ENCODE peak calls at places on chromosomes 13 and 19, in nine cellular contexts. One of them, this sample, is unnamed. For H3K4me1, the result is how much of the 10 kb centered on the place peaks cover.

GRCh38 chr13:53127378-53127777 is 98.8 kb downstream of the OLFM4 start:
- DNase-seq in spleen: no peak
- DNase-seq in neuronal stem cell: no peak
- DNase-seq in GM23338: no peak
- DNase-seq in HCT116: no peak
- DNase-seq in tibial nerve: no peak
- DNase-seq in cardiac muscle cell: no peak
- DNase-seq in A673: no peak
- DNase-seq in heart right ventricle: no peak
- DNase-seq in this sample: no peak

GRCh38 chr13:107462501-107462900 is 752.8 kb downstream of the LIG4 start:
- DNase-seq in spleen: no peak
- DNase-seq in neuronal stem cell: no peak
- DNase-seq in GM23338: no peak
- DNase-seq in HCT116: no peak
- DNase-seq in tibial nerve: no peak
- DNase-seq in cardiac muscle cell: no peak
- DNase-seq in A673: no peak
- DNase-seq in heart right ventricle: no peak
- DNase-seq in this sample: no peak

GRCh38 chr13:94825507-94825906 is 113.2 kb upstream of the SOX21 start:
- DNase-seq in spleen: no peak
- DNase-seq in neuronal stem cell: peak
- DNase-seq in GM23338: peak
- DNase-seq in HCT116: no peak
- DNase-seq in tibial nerve: peak
- DNase-seq in cardiac muscle cell: peak
- DNase-seq in A673: peak
- DNase-seq in heart right ventricle: peak
- DNase-seq in this sample: peak

GRCh38 chr13:96771501-96772367 is 222.5 kb downstream of the OXGR1 start:
- DNase-seq in spleen: no peak
- DNase-seq in neuronal stem cell: no peak
- DNase-seq in GM23338: no peak
- DNase-seq in HCT116: no peak
- DNase-seq in tibial nerve: no peak
- DNase-seq in cardiac muscle cell: no peak
- DNase-seq in A673: no peak
- DNase-seq in heart right ventricle: no peak
- DNase-seq in this sample: no peak

GRCh38 chr13:26541041-26541440 is 16.4 kb upstream of the WASF3 start:
- DNase-seq in spleen: no peak
- DNase-seq in neuronal stem cell: no peak
- DNase-seq in GM23338: no peak
- DNase-seq in HCT116: no peak
- DNase-seq in tibial nerve: no peak
- DNase-seq in cardiac muscle cell: no peak
- DNase-seq in A673: no peak
- DNase-seq in heart right ventricle: no peak
- DNase-seq in this sample: no peak

GRCh38 chr13:94713556-94714182 is 1.3 kb upstream of the SOX21 start:
- DNase-seq in spleen: no peak
- DNase-seq in neuronal stem cell: no peak
- DNase-seq in GM23338: peak
- DNase-seq in HCT116: no peak
- DNase-seq in tibial nerve: no peak
- DNase-seq in cardiac muscle cell: no peak
- DNase-seq in A673: no peak
- DNase-seq in heart right ventricle: no peak
- DNase-seq in this sample: no peak

GRCh38 chr13:77475345-77476084 is 60.0 kb upstream of the SCEL start:
- DNase-seq in spleen: no peak
- DNase-seq in neuronal stem cell: no peak
- DNase-seq in GM23338: no peak
- DNase-seq in HCT116: no peak
- DNase-seq in tibial nerve: no peak
- DNase-seq in cardiac muscle cell: no peak
- DNase-seq in A673: no peak
- DNase-seq in heart right ventricle: no peak
- DNase-seq in this sample: peak

GRCh38 chr13:59880468-59880867 is 283.3 kb downstream of the DIAPH3 start:
- DNase-seq in spleen: no peak
- DNase-seq in neuronal stem cell: no peak
- DNase-seq in GM23338: no peak
- DNase-seq in HCT116: no peak
- DNase-seq in tibial nerve: no peak
- DNase-seq in cardiac muscle cell: peak
- DNase-seq in A673: no peak
- DNase-seq in heart right ventricle: no peak
- DNase-seq in this sample: no peak

GRCh38 chr13:100946588-100946987 is 272.0 kb upstream of the TMTC4 start:
- DNase-seq in spleen: no peak
- DNase-seq in neuronal stem cell: no peak
- DNase-seq in GM23338: no peak
- DNase-seq in HCT116: no peak
- DNase-seq in tibial nerve: no peak
- DNase-seq in cardiac muscle cell: no peak
- DNase-seq in A673: no peak
- DNase-seq in heart right ventricle: no peak
- DNase-seq in this sample: no peak

GRCh38 chr13:19072543-19072942 is 109.1 kb downstream of the TUBA3C start:
- DNase-seq in spleen: no peak
- DNase-seq in neuronal stem cell: no peak
- DNase-seq in GM23338: no peak
- DNase-seq in HCT116: no peak
- DNase-seq in tibial nerve: no peak
- DNase-seq in cardiac muscle cell: no peak
- DNase-seq in A673: no peak
- DNase-seq in heart right ventricle: no peak
- DNase-seq in this sample: no peak

GRCh38 chr13:60328073-60328472 is 68.9 kb upstream of the TDRD3 start:
- DNase-seq in spleen: no peak
- DNase-seq in neuronal stem cell: no peak
- DNase-seq in GM23338: no peak
- DNase-seq in HCT116: no peak
- DNase-seq in tibial nerve: no peak
- DNase-seq in cardiac muscle cell: no peak
- DNase-seq in A673: peak
- DNase-seq in heart right ventricle: no peak
- DNase-seq in this sample: no peak

GRCh38 chr13:109105899-109106298 is 476.5 kb downstream of the MYO16 start:
- DNase-seq in spleen: no peak
- DNase-seq in neuronal stem cell: no peak
- DNase-seq in GM23338: no peak
- DNase-seq in HCT116: no peak
- DNase-seq in tibial nerve: no peak
- DNase-seq in cardiac muscle cell: no peak
- DNase-seq in A673: no peak
- DNase-seq in heart right ventricle: no peak
- DNase-seq in this sample: no peak

DNA sequence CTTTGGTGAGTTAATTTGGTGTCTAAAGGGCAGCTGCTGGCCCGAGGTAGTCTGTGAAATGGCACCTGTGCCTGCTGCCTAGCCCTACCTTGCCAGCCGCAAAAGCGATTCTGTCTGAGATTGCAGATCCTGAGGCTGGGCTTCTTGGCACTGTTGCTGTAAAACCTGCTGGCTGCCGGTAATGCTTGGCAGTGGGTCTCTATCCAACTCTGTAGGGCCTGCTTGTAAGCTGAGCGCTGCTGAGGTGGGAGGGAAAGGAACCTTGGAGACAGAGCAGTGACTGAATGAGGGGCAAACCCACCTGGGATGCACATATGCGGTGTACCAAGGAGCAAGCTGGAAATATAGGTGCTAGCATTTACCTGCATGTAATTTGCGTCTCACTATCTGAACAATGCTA is 11.7 kb downstream of the LCP1 start:
- DNase-seq in spleen: no peak
- DNase-seq in neuronal stem cell: no peak
- DNase-seq in GM23338: peak
- DNase-seq in HCT116: no peak
- DNase-seq in tibial nerve: no peak
- DNase-seq in cardiac muscle cell: no peak
- DNase-seq in A673: no peak
- DNase-seq in heart right ventricle: no peak
- DNase-seq in this sample: no peak
- H3K4me1 ChIP-seq in spleen: half or more
- H3K4me1 ChIP-seq in neuronal stem cell: under half
- H3K4me1 ChIP-seq in GM23338: under half
- H3K4me1 ChIP-seq in HCT116: under half
- H3K4me1 ChIP-seq in tibial nerve: under half
- H3K4me1 ChIP-seq in cardiac muscle cell: under half
- H3K4me1 ChIP-seq in A673: under half
- H3K4me1 ChIP-seq in heart right ventricle: half or more
- H3K4me1 ChIP-seq in this sample: under half

GRCh38 chr19:39540333-39540673 is 342 bp upstream of the EID2 start:
- DNase-seq in spleen: no peak
- DNase-seq in neuronal stem cell: no peak
- DNase-seq in GM23338: no peak
- DNase-seq in HCT116: no peak
- DNase-seq in tibial nerve: no peak
- DNase-seq in cardiac muscle cell: no peak
- DNase-seq in A673: no peak
- DNase-seq in heart right ventricle: no peak
- DNase-seq in this sample: no peak
- H3K27ac ChIP-seq in spleen: peak
- H3K27ac ChIP-seq in neuronal stem cell: no peak
- H3K27ac ChIP-seq in GM23338: no peak
- H3K27ac ChIP-seq in HCT116: no peak
- H3K27ac ChIP-seq in tibial nerve: peak
- H3K27ac ChIP-seq in cardiac muscle cell: no peak
- H3K27ac ChIP-seq in A673: peak
- H3K27ac ChIP-seq in heart right ventricle: peak
- H3K27ac ChIP-seq in this sample: no peak

DNA sequence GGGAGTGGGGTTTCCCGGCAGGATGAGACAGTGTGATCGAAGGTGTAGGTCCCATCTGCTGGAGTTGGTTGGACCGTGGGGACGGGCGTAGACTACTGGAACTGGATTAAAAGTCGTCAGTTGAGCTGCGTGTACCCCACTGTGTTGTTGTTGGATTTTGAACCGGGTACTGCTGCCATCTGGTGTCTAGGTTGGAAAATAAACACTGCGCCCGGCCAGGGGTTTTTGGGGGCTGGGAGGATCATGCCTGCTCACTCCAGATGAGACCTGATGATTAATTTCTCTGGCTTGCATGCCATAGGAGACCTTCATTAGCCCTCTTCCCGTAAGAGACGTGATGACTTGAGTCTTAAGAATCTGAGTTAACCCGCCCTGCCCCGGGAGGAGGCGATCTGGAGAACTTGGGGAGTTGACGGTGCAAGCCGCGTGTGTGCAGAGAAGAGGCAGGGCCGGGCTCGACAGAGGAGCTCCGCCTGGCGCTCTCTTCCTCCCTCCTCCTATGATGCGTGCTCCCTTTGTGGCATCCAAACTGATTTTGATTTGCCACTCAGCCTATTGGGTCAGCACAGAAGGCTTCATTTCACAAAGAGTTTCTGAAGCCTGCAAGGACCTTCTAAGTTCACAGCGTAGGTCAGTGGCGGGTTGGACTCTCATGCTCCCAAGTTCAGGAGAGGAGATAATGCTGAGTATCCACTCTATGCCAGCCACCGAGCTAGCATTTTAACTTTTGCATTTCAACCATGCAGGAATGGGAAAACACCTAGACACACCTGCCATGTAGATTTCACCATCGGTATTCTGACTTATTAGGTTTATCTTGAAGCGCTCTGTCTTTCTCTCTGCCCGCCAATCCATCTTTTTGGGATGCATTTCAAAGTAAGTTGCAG is 2.7 kb downstream of the UHRF1 start:
- DNase-seq in spleen: peak
- DNase-seq in neuronal stem cell: no peak
- DNase-seq in GM23338: peak
- DNase-seq in HCT116: peak
- DNase-seq in tibial nerve: peak
- DNase-seq in cardiac muscle cell: peak
- DNase-seq in A673: peak
- DNase-seq in heart right ventricle: peak
- DNase-seq in this sample: peak
- H3K4me1 ChIP-seq in spleen: under half
- H3K4me1 ChIP-seq in neuronal stem cell: under half
- H3K4me1 ChIP-seq in GM23338: under half
- H3K4me1 ChIP-seq in HCT116: half or more
- H3K4me1 ChIP-seq in tibial nerve: under half
- H3K4me1 ChIP-seq in cardiac muscle cell: under half
- H3K4me1 ChIP-seq in A673: under half
- H3K4me1 ChIP-seq in heart right ventricle: half or more
- H3K4me1 ChIP-seq in this sample: under half

GRCh38 chr19:58499021-58499927 is 12.5 kb downstream of the SLC27A5 start:
- DNase-seq in spleen: peak
- DNase-seq in neuronal stem cell: peak
- DNase-seq in GM23338: peak
- DNase-seq in HCT116: peak
- DNase-seq in tibial nerve: peak
- DNase-seq in cardiac muscle cell: peak
- DNase-seq in A673: peak
- DNase-seq in heart right ventricle: peak
- DNase-seq in this sample: peak

GRCh38 chr19:58500242-58500641 is 11.6 kb downstream of the SLC27A5 start:
- DNase-seq in spleen: no peak
- DNase-seq in neuronal stem cell: no peak
- DNase-seq in GM23338: no peak
- DNase-seq in HCT116: no peak
- DNase-seq in tibial nerve: no peak
- DNase-seq in cardiac muscle cell: no peak
- DNase-seq in A673: no peak
- DNase-seq in heart right ventricle: no peak
- DNase-seq in this sample: no peak

GRCh38 chr19:58497634-58498170 is 14.1 kb downstream of the SLC27A5 start:
- DNase-seq in spleen: no peak
- DNase-seq in neuronal stem cell: no peak
- DNase-seq in GM23338: no peak
- DNase-seq in HCT116: no peak
- DNase-seq in tibial nerve: no peak
- DNase-seq in cardiac muscle cell: no peak
- DNase-seq in A673: no peak
- DNase-seq in heart right ventricle: no peak
- DNase-seq in this sample: no peak

DNA sequence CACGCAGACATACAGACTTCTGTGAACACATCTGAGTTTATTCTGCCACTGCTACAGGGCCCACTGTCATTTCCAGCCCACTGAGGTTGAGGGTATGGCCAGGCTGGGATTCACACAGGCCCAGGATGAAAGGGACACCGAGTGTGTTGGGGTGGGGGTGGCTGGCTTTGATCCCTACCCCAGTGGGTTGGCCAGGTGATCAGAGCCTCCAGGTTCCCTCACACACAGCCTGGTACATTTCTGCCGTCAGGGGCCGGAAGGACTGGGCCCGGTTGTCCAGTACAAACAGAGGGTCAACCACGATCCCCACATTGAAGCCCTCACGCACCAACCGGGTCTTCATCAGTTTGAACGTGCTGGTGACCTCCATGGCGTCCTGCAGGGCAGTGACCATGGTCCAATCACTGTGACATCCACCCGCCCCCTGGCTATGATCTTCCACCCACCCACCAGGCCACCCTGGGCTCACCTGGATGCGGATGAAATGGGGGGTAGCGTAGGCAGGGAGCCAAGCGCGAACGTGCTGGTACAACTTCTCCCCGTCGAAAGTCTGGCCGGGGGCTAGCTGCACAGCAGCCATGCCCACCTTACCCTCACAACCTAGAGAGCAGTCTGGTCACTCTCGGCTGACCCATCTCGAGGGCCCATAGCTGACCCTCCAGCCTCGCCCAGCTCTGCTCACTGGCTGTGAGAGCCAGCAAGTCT is 13.3 kb downstream of the SLC27A5 start:
- DNase-seq in spleen: peak
- DNase-seq in neuronal stem cell: no peak
- DNase-seq in GM23338: no peak
- DNase-seq in HCT116: no peak
- DNase-seq in tibial nerve: no peak
- DNase-seq in cardiac muscle cell: no peak
- DNase-seq in A673: no peak
- DNase-seq in heart right ventricle: no peak
- DNase-seq in this sample: peak
- H3K27ac ChIP-seq in spleen: peak
- H3K27ac ChIP-seq in neuronal stem cell: no peak
- H3K27ac ChIP-seq in GM23338: no peak
- H3K27ac ChIP-seq in HCT116: peak
- H3K27ac ChIP-seq in tibial nerve: peak
- H3K27ac ChIP-seq in cardiac muscle cell: no peak
- H3K27ac ChIP-seq in A673: peak
- H3K27ac ChIP-seq in heart right ventricle: peak
- H3K27ac ChIP-seq in this sample: no peak

This sample was measured in right cardiac atrium.